ENCODE peak calls at places on chromosome 14, in ten cellular contexts. L is mesothelial cell of epicardium; S is EH; R is heart right ventricle; I is dorsolateral prefrontal cortex; V is fibroblast of lung; U is effector memory CD4-positive, alpha-beta T cell; G is EL; Y is C1 segment of cervical spinal cord; B is NCI-H1694. Q is an unnamed sample.

GRCh38 chr14:102940729-102941362 is 18.4 kb downstream of the AMN start:
- DNase-seq in L (no peak), R (no peak), I (no peak), Y (no peak), U (no peak), G (no peak), V (no peak), S (no peak), B (no peak), Q (no peak)

GRCh38 chr14:67491285-67491684 is 2.8 kb upstream of the TMEM229B start:
- DNase-seq in U (no peak), R (no peak), L (no peak), I (no peak), V (no peak), G (no peak), B (no peak), S (no peak), Y (no peak), Q (no peak)

GRCh38 chr14:105760691-105761344 is 234.4 kb downstream of the TMEM121 start:
- DNase-seq in B (no peak), G (no peak), U (no peak), L (no peak), V (no peak), R (no peak), Y (no peak), S (no peak), I (peak), Q (no peak)

GRCh38 chr14:91873476-91874265 is 6.3 kb upstream of the TC2N start:
- DNase-seq in U (peak), R (no peak), V (peak), I (no peak), G (no peak), S (no peak), L (no peak), Y (no peak), B (no peak), Q (no peak)

GRCh38 chr14:58731465-58732330 is 93.9 kb downstream of the DACT1 start:
- DNase-seq in I (no peak), B (no peak), G (peak), S (peak), R (no peak), U (no peak), Y (no peak), L (no peak), V (peak), Q (no peak)

GRCh38 chr14:21263284-21264024 is 5.8 kb downstream of the HNRNPC start:
- DNase-seq in S (peak), I (no peak), U (no peak), G (peak), L (no peak), B (no peak), R (no peak), Y (no peak), V (peak), Q (no peak)

GRCh38 chr14:69644814-69645213 is 33.4 kb downstream of the SUSD6 start:
- DNase-seq in L (no peak), R (no peak), I (no peak), V (no peak), S (no peak), G (no peak), Y (no peak), B (no peak), U (no peak), Q (no peak)

GRCh38 chr14:105399441-105399775 is 1.1 kb downstream of the TEX22 start:
- DNase-seq in B (no peak), U (no peak), I (no peak), V (no peak), L (no peak), Y (no peak), S (no peak), R (no peak), G (no peak), Q (no peak)

GRCh38 chr14:90518941-90519256 is 122.1 kb downstream of the CALM1 start:
- DNase-seq in Y (no peak), V (no peak), I (no peak), L (no peak), S (peak), B (peak), G (peak), U (peak), R (no peak), Q (no peak)

GRCh38 chr14:52380294-52380693 is 66.2 kb downstream of the PTGER2 start:
- DNase-seq in Y (no peak), I (no peak), B (no peak), L (no peak), R (no peak), G (peak), U (no peak), V (peak), S (peak), Q (no peak)

GRCh38 chr14:102717211-102717610 is 60.0 kb upstream of the TRAF3 start:
- DNase-seq in S (no peak), V (peak), Y (no peak), I (no peak), B (no peak), L (no peak), R (no peak), U (no peak), G (no peak), Q (no peak)

GRCh38 chr14:90677484-90678045 is 138.7 kb downstream of the TTC7B start:
- DNase-seq in R (no peak), V (peak), G (peak), U (no peak), Y (no peak), I (no peak), S (peak), L (no peak), B (no peak), Q (no peak)